ENCODE peak calls at places on chromosome 12, in four cellular contexts. U is fibroblast of lung, Y is mesothelial cell of epicardium, S is natural killer cell. L is an unnamed sample.

GRCh38 chr12:109601557-109601956 is 28.0 kb downstream of the MVK start:
- DNase-seq in U (no peak), Y (no peak), S (no peak), L (no peak)

GRCh38 chr12:124174406-124174805 is 120.5 kb upstream of the RFLNA start:
- DNase-seq in U (peak; percentile 71), Y (no peak), S (no peak), L (peak; percentile 83)

GRCh38 chr12:67802723-67803122 is 154.2 kb downstream of the DYRK2 start:
- DNase-seq in U (no peak), Y (no peak), S (no peak), L (no peak)

GRCh38 chr12:122888232-122888752 is 7.6 kb downstream of the VPS37B start:
- DNase-seq in U (peak; percentile 82), Y (no peak), S (no peak), L (no peak)

GRCh38 chr12:53070901-53071492 is 8.2 kb downstream of the SPRYD3 start:
- DNase-seq in U (peak; percentile 51), Y (no peak), S (no peak), L (no peak)

GRCh38 chr12:107864235-107864634 is 89.7 kb downstream of the ASCL4 start:
- DNase-seq in U (no peak), Y (no peak), S (no peak), L (no peak)

GRCh38 chr12:1618489-1618888 is 10.5 kb upstream of the WNT5B start:
- DNase-seq in U (peak; percentile 37), Y (no peak), S (no peak), L (no peak)

GRCh38 chr12:66244446-66244845 is 55.4 kb downstream of the IRAK3 start:
- DNase-seq in U (no peak), Y (no peak), S (no peak), L (no peak)

GRCh38 chr12:111404362-111405148 is 1.2 kb upstream of the SH2B3 start:
- DNase-seq in U (peak; percentile 47), Y (no peak), S (peak; percentile 27), L (no peak)

GRCh38 chr12:111975161-111975931 is 37.6 kb downstream of the TMEM116 start:
- DNase-seq in U (peak; percentile 42), Y (no peak), S (no peak), L (no peak)

GRCh38 chr12:39824505-39825198 is 205.0 kb upstream of the ABCD2 start:
- DNase-seq in U (no peak), Y (no peak), S (no peak), L (no peak)

GRCh38 chr12:53265783-53266182 is 2.3 kb upstream of the ESPL1 start:
- DNase-seq in U (no peak), Y (no peak), S (no peak), L (no peak)

GRCh38 chr12:50933459-50934124 is 18.8 kb upstream of the HIGD1C start:
- DNase-seq in U (no peak), Y (no peak), S (no peak), L (no peak)

GRCh38 chr12:53431187-53431586 is 7.5 kb downstream of the AMHR2 start:
- DNase-seq in U (peak; percentile 23), Y (no peak), S (no peak), L (no peak)

GRCh38 chr12:93333828-93334227 is 43.9 kb upstream of the NUDT4 start:
- DNase-seq in U (no peak), Y (no peak), S (no peak), L (no peak)

GRCh38 chr12:76586764-76587395 is 27.3 kb upstream of the OSBPL8 start:
- DNase-seq in U (peak; percentile 57), Y (no peak), S (no peak), L (no peak)

GRCh38 chr12:110796952-110797351 is 49.8 kb upstream of the CCDC63 start:
- DNase-seq in U (no peak), Y (no peak), S (no peak), L (no peak)

GRCh38 chr12:89156862-89157262 is 195.4 kb downstream of the DUSP6 start:
- DNase-seq in U (peak; percentile 79), Y (no peak), S (no peak), L (peak; percentile 72)

GRCh38 chr12:71584356-71584755 is 79.3 kb downstream of the ZFC3H1 start:
- DNase-seq in U (no peak), Y (no peak), S (no peak), L (no peak)

GRCh38 chr12:67647547-67648305 is 819 bp upstream of the DYRK2 start:
- DNase-seq in U (peak; percentile 89), Y (peak; percentile 74), S (peak; percentile 46), L (no peak)

GRCh38 chr12:95218164-95218851 is 701 bp downstream of the VEZT start:
- DNase-seq in U (peak; percentile 63), Y (no peak), S (no peak), L (no peak)

GRCh38 chr12:56998981-56999380 is 7.4 kb downstream of the ZBTB39 start:
- DNase-seq in U (no peak), Y (no peak), S (no peak), L (no peak)

GRCh38 chr12:54428050-54429013 is 9.3 kb upstream of the ITGA5 start:
- DNase-seq in U (peak; percentile 87), Y (no peak), S (peak; percentile 47), L (no peak)

GRCh38 chr12:12482150-12482761 is 80.4 kb downstream of the DUSP16 start:
- DNase-seq in U (no peak), Y (no peak), S (no peak), L (no peak)

GRCh38 chr12:79194595-79194994 is 330.0 kb downstream of the SYT1 start:
- DNase-seq in U (peak; percentile 41), Y (no peak), S (no peak), L (no peak)

GRCh38 chr12:132375747-132376463 is 46.5 kb upstream of the GALNT9 start:
- DNase-seq in U (no peak), Y (no peak), S (no peak), L (no peak)

GRCh38 chr12:94149781-94150482 is 1.6 kb downstream of the PLXNC1 start:
- DNase-seq in U (peak; percentile 26), Y (no peak), S (no peak), L (no peak)

GRCh38 chr12:51395283-51396230 is 4.4 kb upstream of the GALNT6 start:
- DNase-seq in U (no peak), Y (no peak), S (peak; percentile 28), L (no peak)

GRCh38 chr12:65656904-65657351 is 167.4 kb upstream of the HMGA2 start:
- DNase-seq in U (peak; percentile 99), Y (no peak), S (no peak), L (peak; percentile 98)

GRCh38 chr12:14454098-14454907 is 88.8 kb downstream of the ATF7IP start:
- DNase-seq in U (peak; percentile 26), Y (no peak), S (no peak), L (no peak)

GRCh38 chr12:3604750-3605638 is 114.0 kb downstream of the PRMT8 start:
- DNase-seq in U (peak; percentile 1), Y (peak; percentile 46), S (no peak), L (no peak)

GRCh38 chr12:64491718-64492117 is 39.8 kb downstream of the TBK1 start:
- DNase-seq in U (no peak), Y (no peak), S (no peak), L (no peak)

GRCh38 chr12:623172-623864 is 39.9 kb downstream of the NINJ2 start:
- DNase-seq in U (no peak), Y (no peak), S (no peak), L (no peak)

GRCh38 chr12:126907900-126908764 is 1358.8 kb upstream of the TMEM132C start:
- DNase-seq in U (no peak), Y (no peak), S (no peak), L (no peak)

GRCh38 chr12:70052931-70053497 is 190.2 kb upstream of the CNOT2 start:
- DNase-seq in U (peak; percentile 77), Y (no peak), S (no peak), L (peak; percentile 39)

GRCh38 chr12:42819801-42820200 is 230.3 kb upstream of the PRICKLE1 start:
- DNase-seq in U (peak; percentile 40), Y (no peak), S (no peak), L (no peak)

GRCh38 chr12:58310828-58311273 is 369.5 kb downstream of the ATP23 start:
- DNase-seq in U (peak; percentile 99), Y (no peak), S (no peak), L (peak; percentile 98)

GRCh38 chr12:65490193-65490592 is 211.7 kb downstream of the MSRB3 start:
- DNase-seq in U (peak; percentile 63), Y (no peak), S (no peak), L (no peak)

L was measured in AG09309.